ENCODE peak calls at places on chromosomes 6 and 20, in five cellular contexts. One of them, this sample, is unnamed.

GRCh38 chr20:62964700-62965099 is 12.2 kb downstream of the SLC17A9 start:
- DNase-seq in stomach: no peak
- DNase-seq in lower lobe of right lung: no peak
- DNase-seq in kidney: peak; percentile 51
- DNase-seq in CD8-positive, alpha-beta memory T cell: no peak
- DNase-seq in this sample: no peak

GRCh38 chr6:79117752-79118151 is 39.7 kb upstream of the PHIP start:
- DNase-seq in stomach: no peak
- DNase-seq in lower lobe of right lung: no peak
- DNase-seq in kidney: no peak
- DNase-seq in CD8-positive, alpha-beta memory T cell: no peak
- DNase-seq in this sample: no peak

GRCh38 chr6:167097770-167098169 is 25.1 kb upstream of the CCR6 start:
- DNase-seq in stomach: no peak
- DNase-seq in lower lobe of right lung: no peak
- DNase-seq in kidney: peak; percentile 65
- DNase-seq in CD8-positive, alpha-beta memory T cell: no peak
- DNase-seq in this sample: no peak

GRCh38 chr6:169016758-169017157 is 236.9 kb downstream of the THBS2 start:
- DNase-seq in stomach: no peak
- DNase-seq in lower lobe of right lung: no peak
- DNase-seq in kidney: no peak
- DNase-seq in CD8-positive, alpha-beta memory T cell: no peak
- DNase-seq in this sample: no peak

GRCh38 chr6:159899994-159900745 is 9.4 kb downstream of the MAS1 start:
- DNase-seq in stomach: no peak
- DNase-seq in lower lobe of right lung: no peak
- DNase-seq in kidney: no peak
- DNase-seq in CD8-positive, alpha-beta memory T cell: no peak
- DNase-seq in this sample: no peak

GRCh38 chr6:112337209-112337638 is 9.9 kb upstream of the RFPL4B start:
- DNase-seq in stomach: peak; percentile 53
- DNase-seq in lower lobe of right lung: no peak
- DNase-seq in kidney: no peak
- DNase-seq in CD8-positive, alpha-beta memory T cell: no peak
- DNase-seq in this sample: peak; percentile 32

GRCh38 chr6:2857580-2858337 is 16.1 kb upstream of the SERPINB1 start:
- DNase-seq in stomach: no peak
- DNase-seq in lower lobe of right lung: no peak
- DNase-seq in kidney: peak; percentile 91
- DNase-seq in CD8-positive, alpha-beta memory T cell: peak; percentile 49
- DNase-seq in this sample: no peak

GRCh38 chr6:3337521-3338350 is 79.0 kb downstream of the PSMG4 start:
- DNase-seq in stomach: no peak
- DNase-seq in lower lobe of right lung: no peak
- DNase-seq in kidney: no peak
- DNase-seq in CD8-positive, alpha-beta memory T cell: no peak
- DNase-seq in this sample: no peak

GRCh38 chr20:59560588-59561227 is 43.6 kb upstream of the PHACTR3 start:
- DNase-seq in stomach: no peak
- DNase-seq in lower lobe of right lung: no peak
- DNase-seq in kidney: no peak
- DNase-seq in CD8-positive, alpha-beta memory T cell: no peak
- DNase-seq in this sample: no peak

DNA sequence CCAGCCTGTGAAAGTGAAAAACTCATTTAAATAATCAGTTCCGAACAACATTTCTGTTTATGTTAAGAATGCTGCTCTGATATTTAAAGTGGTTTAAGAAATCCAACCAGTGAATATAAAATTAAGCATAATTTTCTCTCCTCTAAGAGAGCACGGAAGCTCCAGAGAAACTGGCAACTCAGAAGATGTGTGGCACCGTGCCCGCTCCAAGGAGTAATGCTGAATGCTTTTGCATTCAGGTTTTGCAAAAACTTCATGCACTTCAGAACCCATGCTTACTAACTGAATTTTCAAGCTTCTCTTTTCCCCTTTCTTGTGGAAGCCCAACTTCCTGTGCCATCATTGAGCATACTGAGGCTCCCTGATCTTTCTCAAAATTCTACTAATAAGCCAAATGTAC is 20.5 kb downstream of the NDUFAF4 start:
- DNase-seq in stomach: no peak
- DNase-seq in lower lobe of right lung: no peak
- DNase-seq in kidney: no peak
- DNase-seq in CD8-positive, alpha-beta memory T cell: no peak
- DNase-seq in this sample: no peak
- H3K4me1 ChIP-seq in stomach: no peaks in the 10 kb centered on the region
- H3K4me1 ChIP-seq in lower lobe of right lung: no peaks in the 10 kb centered on the region
- H3K4me1 ChIP-seq in kidney: no peaks in the 10 kb centered on the region
- H3K4me1 ChIP-seq in CD8-positive, alpha-beta memory T cell: no peaks in the 10 kb centered on the region
- H3K4me1 ChIP-seq in this sample: no peaks in the 10 kb centered on the region

DNA sequence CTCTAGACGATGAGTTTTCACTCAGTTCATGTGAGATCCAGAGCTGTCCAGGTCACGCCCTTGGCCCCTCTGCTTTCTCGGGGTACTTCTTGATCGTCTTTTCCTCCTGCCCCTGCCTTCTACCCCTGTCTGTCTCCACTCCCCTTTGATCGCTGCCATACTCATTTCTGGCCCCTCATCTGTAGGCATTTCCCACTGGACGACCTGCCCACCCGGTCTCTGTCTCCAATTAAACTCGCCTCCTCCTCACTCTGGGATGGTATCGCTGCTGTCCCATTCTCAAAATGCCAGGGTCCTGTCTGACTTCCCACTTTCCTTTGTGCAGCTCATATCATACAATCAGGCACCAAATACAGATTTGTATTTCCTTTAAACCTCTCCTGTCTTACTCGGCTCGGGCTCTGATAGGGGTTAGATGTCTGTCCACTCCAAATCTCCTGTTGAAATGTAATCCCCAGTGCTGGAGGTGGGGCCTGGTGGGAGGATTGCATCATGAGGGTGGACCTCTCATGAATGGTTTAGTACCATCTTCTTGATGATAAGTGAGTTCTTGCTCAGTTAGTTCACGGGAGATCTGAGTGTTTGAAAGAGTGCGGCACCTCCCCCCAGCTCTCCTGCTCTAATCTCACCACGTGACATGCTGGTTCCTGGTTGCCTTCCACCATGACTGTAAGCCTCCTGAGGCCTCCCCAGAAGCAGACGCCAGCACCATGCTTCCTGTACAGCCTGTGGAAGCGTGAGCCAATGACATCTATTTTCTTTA is 3.5 kb upstream of the SYNJ2 start:
- DNase-seq in stomach: no peak
- DNase-seq in lower lobe of right lung: no peak
- DNase-seq in kidney: no peak
- DNase-seq in CD8-positive, alpha-beta memory T cell: no peak
- DNase-seq in this sample: no peak
- H3K4me1 ChIP-seq in stomach: peaks cover 22% of the 10 kb centered on the region
- H3K4me1 ChIP-seq in lower lobe of right lung: peaks cover 18% of the 10 kb centered on the region
- H3K4me1 ChIP-seq in kidney: peaks cover 10% of the 10 kb centered on the region
- H3K4me1 ChIP-seq in CD8-positive, alpha-beta memory T cell: peaks cover 16% of the 10 kb centered on the region
- H3K4me1 ChIP-seq in this sample: no peaks in the 10 kb centered on the region

GRCh38 chr20:44583179-44583578 is 800 bp downstream of the PKIG start:
- DNase-seq in stomach: no peak
- DNase-seq in lower lobe of right lung: no peak
- DNase-seq in kidney: no peak
- DNase-seq in CD8-positive, alpha-beta memory T cell: no peak
- DNase-seq in this sample: no peak

GRCh38 chr20:44586289-44586911 is 4.0 kb downstream of the PKIG start:
- DNase-seq in stomach: no peak
- DNase-seq in lower lobe of right lung: no peak
- DNase-seq in kidney: no peak
- DNase-seq in CD8-positive, alpha-beta memory T cell: no peak
- DNase-seq in this sample: no peak

GRCh38 chr20:44585042-44585968 is 2.9 kb downstream of the PKIG start:
- DNase-seq in stomach: no peak
- DNase-seq in lower lobe of right lung: no peak
- DNase-seq in kidney: no peak
- DNase-seq in CD8-positive, alpha-beta memory T cell: no peak
- DNase-seq in this sample: no peak

GRCh38 chr20:44582321-44583025 is at the start of gene PKIG:
- DNase-seq in stomach: no peak
- DNase-seq in lower lobe of right lung: no peak
- DNase-seq in kidney: no peak
- DNase-seq in CD8-positive, alpha-beta memory T cell: no peak
- DNase-seq in this sample: no peak

GRCh38 chr20:44584103-44584690 is 1.8 kb downstream of the PKIG start:
- DNase-seq in stomach: no peak
- DNase-seq in lower lobe of right lung: no peak
- DNase-seq in kidney: no peak
- DNase-seq in CD8-positive, alpha-beta memory T cell: no peak
- DNase-seq in this sample: no peak
- H3K4me1 ChIP-seq in stomach: peaks cover 14% of the 10 kb centered on the region
- H3K4me1 ChIP-seq in lower lobe of right lung: peaks cover 57% of the 10 kb centered on the region
- H3K4me1 ChIP-seq in kidney: peaks cover 28% of the 10 kb centered on the region
- H3K4me1 ChIP-seq in CD8-positive, alpha-beta memory T cell: no peaks in the 10 kb centered on the region
- H3K4me1 ChIP-seq in this sample: no peaks in the 10 kb centered on the region

GRCh38 chr20:23636908-23637281 is 860 bp downstream of the CST3 start:
- DNase-seq in stomach: no peak
- DNase-seq in lower lobe of right lung: no peak
- DNase-seq in kidney: no peak
- DNase-seq in CD8-positive, alpha-beta memory T cell: no peak
- DNase-seq in this sample: no peak
- H3K4me1 ChIP-seq in stomach: peaks cover 39% of the 10 kb centered on the region
- H3K4me1 ChIP-seq in lower lobe of right lung: peaks cover 29% of the 10 kb centered on the region
- H3K4me1 ChIP-seq in kidney: peaks cover 21% of the 10 kb centered on the region
- H3K4me1 ChIP-seq in CD8-positive, alpha-beta memory T cell: no peaks in the 10 kb centered on the region
- H3K4me1 ChIP-seq in this sample: peaks cover 5% of the 10 kb centered on the region